ENCODE peak calls at places on chromosomes 5 and 9, in six cellular contexts. L, Y, T, A, J and G are unnamed samples.

GRCh38 chr5:133376986-133377385 is 235.4 kb downstream of the FSTL4 start:
- DNase-seq in J (no peak), T (no peak), Y (no peak), A (no peak), L (no peak), G (no peak)

GRCh38 chr5:159099049-159099760 is 511 bp downstream of the EBF1 start:
- DNase-seq in Y (no peak), T (no peak), A (no peak), J (peak; percentile 25), L (peak; percentile 61), G (peak; percentile 67)

GRCh38 chr5:88542786-88543185 is 274.1 kb upstream of the TMEM161B start:
- DNase-seq in A (no peak), T (no peak), J (no peak), L (no peak), Y (no peak), G (no peak)

GRCh38 chr5:114310666-114311065 is 51.2 kb upstream of the KCNN2 start:
- DNase-seq in Y (no peak), J (no peak), A (no peak), L (no peak), T (no peak), G (no peak)

GRCh38 chr5:10987881-10988504 is 227.0 kb upstream of the DAP start:
- DNase-seq in A (no peak), Y (no peak), J (peak; percentile 44), T (peak; percentile 32), L (no peak), G (peak; percentile 76)

GRCh38 chr5:34609951-34610431 is 46.1 kb upstream of the RAI14 start:
- DNase-seq in A (no peak), J (no peak), T (no peak), Y (no peak), L (no peak), G (no peak)

GRCh38 chr9:17594961-17595360 is 16.1 kb downstream of the SH3GL2 start:
- DNase-seq in A (no peak), L (no peak), T (no peak), J (no peak), Y (no peak), G (no peak)

GRCh38 chr5:122030251-122030650 is 47.8 kb downstream of the LOX start:
- DNase-seq in L (no peak), J (no peak), T (no peak), Y (no peak), A (no peak), G (no peak)

GRCh38 chr9:105828596-105829213 is 134.4 kb downstream of the TMEM38B start:
- DNase-seq in Y (no peak), J (no peak), L (no peak), T (no peak), A (peak; percentile 84), G (no peak)

GRCh38 chr9:21993893-21994525 is at the start of gene CDKN2A:
- DNase-seq in J (peak; percentile 75), Y (no peak), A (no peak), T (no peak), L (peak; percentile 43), G (peak; percentile 44)

GRCh38 chr9:114207034-114207815 is 51.9 kb downstream of the COL27A1 start:
- DNase-seq in T (no peak), A (no peak), L (peak; percentile 5), J (no peak), Y (no peak), G (peak; percentile 70)

GRCh38 chr5:154783774-154784460 is 28.7 kb downstream of the LARP1 start:
- DNase-seq in J (no peak), Y (no peak), L (no peak), T (no peak), A (no peak), G (no peak)

GRCh38 chr9:136228107-136228875 is 17.3 kb downstream of the QSOX2 start:
- DNase-seq in Y (no peak), J (no peak), T (no peak), L (peak; percentile 74), A (no peak), G (no peak)

GRCh38 chr5:76764374-76764773 is 48.4 kb downstream of the F2R start:
- DNase-seq in L (no peak), Y (no peak), T (no peak), A (no peak), J (no peak), G (no peak)

GRCh38 chr5:154608531-154609011 is 130.5 kb upstream of the HAND1 start:
- DNase-seq in L (no peak), A (no peak), Y (no peak), T (no peak), J (no peak), G (peak; percentile 53)

GRCh38 chr9:133788819-133789733 is 50.9 kb upstream of the SARDH start:
- DNase-seq in A (no peak), Y (no peak), L (no peak), T (no peak), J (no peak), G (no peak)

GRCh38 chr5:135569755-135570452 is 8.9 kb downstream of the CXCL14 start:
- DNase-seq in Y (peak; percentile 10), J (no peak), L (peak; percentile 14), T (no peak), A (no peak), G (peak; percentile 69)

GRCh38 chr5:72633649-72634048 is 126.4 kb upstream of the ZNF366 start:
- DNase-seq in Y (peak; percentile 16), J (no peak), T (no peak), A (no peak), L (peak; percentile 79), G (no peak)

GRCh38 chr9:29044959-29045358 is 1471.7 kb upstream of the C9orf72 start:
- DNase-seq in A (no peak), J (no peak), T (no peak), L (no peak), Y (no peak), G (no peak)

GRCh38 chr5:177023247-177023703 is 779 bp downstream of the ZNF346 start:
- DNase-seq in Y (no peak), J (no peak), L (no peak), T (no peak), A (no peak), G (peak; percentile 26)

GRCh38 chr5:37869221-37869620 is 29.4 kb upstream of the GDNF start:
- DNase-seq in Y (no peak), J (no peak), L (peak; percentile 60), A (no peak), T (no peak), G (no peak)